ENCODE peak calls at places on chromosomes 1 and 21, in five cellular contexts. X, A, N, G and B are unnamed samples.

GRCh38 chr1:34460193-34460592 is 283.5 kb downstream of the C1orf94 start:
- DNase-seq in X (peak; percentile 54), A (no peak), N (no peak), G (peak; percentile 26), B (peak; percentile 3)

GRCh38 chr1:192756314-192756713 is 52.5 kb upstream of the RGS2 start:
- DNase-seq in X (no peak), A (no peak), N (no peak), G (no peak), B (no peak)

GRCh38 chr1:209766051-209766450 is 10.2 kb downstream of the TRAF3IP3 start:
- DNase-seq in X (no peak), A (no peak), N (no peak), G (no peak), B (no peak)

GRCh38 chr1:245156736-245157505 is 2.1 kb downstream of the KIF26B start:
- DNase-seq in X (peak; percentile 43), A (no peak), N (no peak), G (peak; percentile 72), B (peak; percentile 27)

GRCh38 chr1:34199927-34200326 is 23.2 kb downstream of the C1orf94 start:
- DNase-seq in X (no peak), A (no peak), N (no peak), G (no peak), B (no peak)

GRCh38 chr1:89277725-89278124 is 5.1 kb upstream of the GBP5 start:
- DNase-seq in X (no peak), A (no peak), N (no peak), G (no peak), B (no peak)

GRCh38 chr1:102776074-102776473 is 332.2 kb downstream of the COL11A1 start:
- DNase-seq in X (no peak), A (no peak), N (no peak), G (no peak), B (no peak)

GRCh38 chr1:208126108-208126507 is 118.1 kb downstream of the PLXNA2 start:
- DNase-seq in X (no peak), A (no peak), N (no peak), G (no peak), B (no peak)

GRCh38 chr1:219443763-219444162 is 169.1 kb downstream of the ZC3H11B start:
- DNase-seq in X (no peak), A (no peak), N (no peak), G (no peak), B (no peak)

GRCh38 chr1:70220015-70220414 is 1.2 kb upstream of the SRSF11 start:
- DNase-seq in X (no peak), A (no peak), N (no peak), G (no peak), B (no peak)

GRCh38 chr21:46060596-46061061 is 37.3 kb upstream of the COL6A2 start:
- DNase-seq in X (no peak), A (no peak), N (no peak), G (no peak), B (no peak)

GRCh38 chr1:231584117-231584516 is 42.5 kb upstream of the DISC1 start:
- DNase-seq in X (no peak), A (no peak), N (no peak), G (peak; percentile 25), B (peak; percentile 8)

GRCh38 chr1:29540801-29541357 is 304.6 kb downstream of the PTPRU start:
- DNase-seq in X (no peak), A (no peak), N (no peak), G (no peak), B (no peak)

GRCh38 chr21:44085491-44086321 is 21.5 kb upstream of the PWP2 start:
- DNase-seq in X (no peak), A (peak; percentile 59), N (no peak), G (no peak), B (peak; percentile 54)

GRCh38 chr1:62436039-62436465 is 797 bp upstream of the USP1 start:
- DNase-seq in X (peak; percentile 95), A (peak; percentile 99), N (peak; percentile 84), G (peak; percentile 94), B (peak; percentile 81)

GRCh38 chr21:34530264-34530663 is 18.3 kb upstream of the KCNE1 start:
- DNase-seq in X (no peak), A (no peak), N (no peak), G (no peak), B (no peak)

GRCh38 chr1:230087722-230088115 is 20.7 kb downstream of the GALNT2 start:
- DNase-seq in X (no peak), A (no peak), N (no peak), G (no peak), B (no peak)

GRCh38 chr1:40930174-40930573 is 49.3 kb upstream of the CTPS1 start:
- DNase-seq in X (no peak), A (no peak), N (no peak), G (no peak), B (no peak)

GRCh38 chr1:3673381-3674099 is 21.2 kb downstream of the TP73 start:
- DNase-seq in X (no peak), A (no peak), N (no peak), G (no peak), B (no peak)

GRCh38 chr1:161198877-161199431 is at the start of gene ADAMTS4:
- DNase-seq in X (no peak), A (peak; percentile 87), N (no peak), G (no peak), B (peak; percentile 73)

GRCh38 chr1:67061266-67061665 is 7.3 kb upstream of the SLC35D1 start:
- DNase-seq in X (no peak), A (no peak), N (no peak), G (no peak), B (no peak)

GRCh38 chr1:169112241-169112640 is 5.8 kb downstream of the ATP1B1 start:
- DNase-seq in X (no peak), A (no peak), N (no peak), G (no peak), B (no peak)

GRCh38 chr1:182955596-182956588 is 2.9 kb upstream of the SHCBP1L start:
- DNase-seq in X (no peak), A (no peak), N (no peak), G (no peak), B (no peak)

GRCh38 chr1:212141404-212141803 is 105.9 kb downstream of the DTL start:
- DNase-seq in X (no peak), A (no peak), N (no peak), G (no peak), B (no peak)

GRCh38 chr1:11539850-11540772 is 61.2 kb downstream of the DISP3 start:
- DNase-seq in X (no peak), A (no peak), N (no peak), G (no peak), B (no peak)

GRCh38 chr1:65458730-65459396 is 38.4 kb downstream of the LEPR start:
- DNase-seq in X (no peak), A (peak; percentile 11), N (no peak), G (no peak), B (no peak)

GRCh38 chr1:97797403-97798183 is 123.2 kb downstream of the DPYD start:
- DNase-seq in X (no peak), A (no peak), N (no peak), G (no peak), B (no peak)

GRCh38 chr1:194331758-194332157 is 1145.3 kb upstream of the B3GALT2 start:
- DNase-seq in X (no peak), A (no peak), N (no peak), G (no peak), B (no peak)

GRCh38 chr1:159786966-159787365 is 6.2 kb downstream of the DUSP23 start:
- DNase-seq in X (no peak), A (no peak), N (no peak), G (no peak), B (no peak)